ENCODE peak calls at places on chromosomes 4 and X, in seven cellular contexts. T is fibroblast of the aortic adventitia, R is endothelial cell, L is fibroblast of mammary gland, Y is RWPE2, J is AG09309, C is omental fat pad. A is an unnamed sample.

GRCh38 chrX:75781618-75782017 is 3.4 kb downstream of the MAGEE2 start:
- DNase-seq in T (no peak), R (no peak), L (no peak), Y (no peak), J (no peak), C (no peak), A (no peak)

GRCh38 chr4:87316961-87317360 is 5.7 kb downstream of the HSD17B13 start:
- DNase-seq in T (no peak), R (no peak), L (peak), Y (no peak), J (no peak), C (no peak), A (no peak)

GRCh38 chr4:109878355-109878754 is 30.4 kb downstream of the LRIT3 start:
- DNase-seq in T (no peak), R (no peak), L (no peak), Y (no peak), J (no peak), C (no peak), A (no peak)

GRCh38 chrX:103688949-103689348 is 2.5 kb upstream of the MORF4L2 start:
- DNase-seq in T (peak), R (no peak), L (peak), Y (no peak), J (no peak), C (no peak), A (no peak)

GRCh38 chrX:119063428-119063827 is 9.4 kb upstream of the CT47C1 start:
- DNase-seq in T (no peak), R (no peak), L (no peak), Y (no peak), J (no peak), C (no peak), A (no peak)

GRCh38 chrX:40552768-40553167 is 28.0 kb upstream of the ATP6AP2 start:
- DNase-seq in T (no peak), R (no peak), L (peak), Y (no peak), J (no peak), C (no peak), A (no peak)

GRCh38 chr4:182103614-182104319 is 139.4 kb upstream of the TENM3 start:
- DNase-seq in T (no peak), R (no peak), L (no peak), Y (no peak), J (no peak), C (no peak), A (no peak)

GRCh38 chr4:41268721-41269517 is 12.2 kb downstream of the UCHL1 start:
- DNase-seq in T (no peak), R (no peak), L (no peak), Y (no peak), J (no peak), C (no peak), A (no peak)

GRCh38 chr4:126627255-126627654 is 1005.5 kb upstream of the INTU start:
- DNase-seq in T (peak), R (peak), L (peak), Y (no peak), J (no peak), C (no peak), A (no peak)

GRCh38 chrX:53716328-53717088 is 30.0 kb upstream of the HUWE1 start:
- DNase-seq in T (peak), R (no peak), L (peak), Y (no peak), J (no peak), C (no peak), A (no peak)

GRCh38 chr4:126888968-126889367 is 743.8 kb upstream of the INTU start:
- DNase-seq in T (peak), R (no peak), L (peak), Y (no peak), J (peak), C (no peak), A (no peak)

GRCh38 chr4:56630876-56631666 is 50.0 kb downstream of the HOPX start:
- DNase-seq in T (peak), R (no peak), L (peak), Y (no peak), J (peak), C (no peak), A (no peak)

GRCh38 chr4:89056953-89057398 is at the start of gene FAM13A:
- DNase-seq in T (peak), R (peak), L (peak), Y (peak), J (peak), C (peak), A (no peak)

GRCh38 chr4:138269175-138269574 is 27.0 kb upstream of the SLC7A11 start:
- DNase-seq in T (peak), R (no peak), L (no peak), Y (no peak), J (no peak), C (no peak), A (no peak)

GRCh38 chr4:185405296-185405999 is 8.8 kb downstream of the ANKRD37 start:
- DNase-seq in T (no peak), R (no peak), L (no peak), Y (no peak), J (no peak), C (no peak), A (no peak)

GRCh38 chrX:50075630-50076349 is 125.0 kb downstream of the AKAP4 start:
- DNase-seq in T (no peak), R (no peak), L (no peak), Y (no peak), J (no peak), C (no peak), A (no peak)

GRCh38 chr4:58564695-58565094 is 1454.5 kb upstream of the IGFBP7 start:
- DNase-seq in T (no peak), R (no peak), L (no peak), Y (no peak), J (no peak), C (no peak), A (no peak)

GRCh38 chr4:3343358-3343757 is 50.5 kb downstream of the RGS12 start:
- DNase-seq in T (no peak), R (no peak), L (no peak), Y (no peak), J (no peak), C (no peak), A (no peak)

GRCh38 chr4:167290684-167291083 is 56.4 kb upstream of the SPOCK3 start:
- DNase-seq in T (peak), R (no peak), L (peak), Y (no peak), J (no peak), C (no peak), A (no peak)

GRCh38 chr4:168589154-168589553 is 92.3 kb downstream of the PALLD start:
- DNase-seq in T (peak), R (no peak), L (peak), Y (peak), J (no peak), C (no peak), A (no peak)

GRCh38 chr4:176193898-176194297 is 1.5 kb downstream of the SPATA4 start:
- DNase-seq in T (peak), R (no peak), L (peak), Y (no peak), J (peak), C (no peak), A (no peak)

GRCh38 chr4:176188654-176189053 is 6.7 kb downstream of the SPATA4 start:
- DNase-seq in T (no peak), R (no peak), L (no peak), Y (no peak), J (no peak), C (no peak), A (no peak)

GRCh38 chr4:176193126-176193525 is 2.3 kb downstream of the SPATA4 start:
- DNase-seq in T (peak), R (no peak), L (peak), Y (no peak), J (no peak), C (no peak), A (no peak)

GRCh38 chr4:176189891-176190795 is 5.2 kb downstream of the SPATA4 start:
- DNase-seq in T (peak), R (no peak), L (no peak), Y (no peak), J (no peak), C (no peak), A (no peak)

GRCh38 chr4:176191974-176192373 is 3.4 kb downstream of the SPATA4 start:
- DNase-seq in T (peak), R (no peak), L (peak), Y (no peak), J (no peak), C (no peak), A (no peak)
- TF ChIP-seq CTCF in T (no peak), R (no peak), L (no peak), Y (no peak), J (no peak), C (no peak), A (peak)

DNA sequence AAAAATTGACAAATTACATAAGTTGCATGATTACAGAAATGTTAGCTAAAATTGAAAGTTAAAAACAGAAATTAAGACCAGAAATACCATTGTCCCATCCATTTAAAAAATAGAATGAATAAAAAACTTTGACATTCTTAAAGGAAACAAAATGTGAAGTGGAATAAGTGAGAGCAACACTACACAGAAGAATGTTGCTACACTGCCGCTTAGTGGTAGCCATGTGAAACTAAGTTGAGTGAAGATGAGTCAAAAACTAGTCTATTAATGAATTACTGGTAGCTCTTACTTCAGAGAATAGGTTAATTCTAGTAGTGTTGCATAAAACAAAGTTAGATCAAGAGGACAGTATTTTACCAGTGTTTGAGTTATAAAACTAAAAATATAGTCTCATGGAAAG is 571.0 kb upstream of the KLHL4 start:
- DNase-seq in T (peak), R (peak), L (peak), Y (no peak), J (no peak), C (no peak), A (no peak)
- TF ChIP-seq CTCF in T (peak), R (peak), L (peak), Y (peak), J (peak), C (no peak), A (peak)

GRCh38 chr4:113331811-113332210 is 282.4 kb downstream of the ANK2 start:
- DNase-seq in T (no peak), R (no peak), L (no peak), Y (no peak), J (no peak), C (no peak), A (no peak)

GRCh38 chr4:113325876-113326615 is 276.6 kb downstream of the ANK2 start:
- DNase-seq in T (no peak), R (no peak), L (peak), Y (no peak), J (no peak), C (no peak), A (no peak)

GRCh38 chr4:113327513-113327912 is 278.1 kb downstream of the ANK2 start:
- DNase-seq in T (peak), R (no peak), L (peak), Y (no peak), J (no peak), C (no peak), A (no peak)

GRCh38 chr4:113330200-113330599 is 280.7 kb downstream of the ANK2 start:
- DNase-seq in T (no peak), R (no peak), L (no peak), Y (no peak), J (no peak), C (no peak), A (no peak)

GRCh38 chr4:113328514-113328913 is 279.1 kb downstream of the ANK2 start:
- DNase-seq in T (no peak), R (peak), L (no peak), Y (no peak), J (no peak), C (no peak), A (no peak)
- TF ChIP-seq CTCF in T (peak), R (peak), L (peak), Y (peak), J (peak), C (no peak), A (peak)

GRCh38 chr4:30720656-30721352 is 635 bp downstream of the PCDH7 start:
- DNase-seq in T (peak), R (peak), L (peak), Y (peak), J (no peak), C (no peak), A (peak)

GRCh38 chr4:30718889-30719252 is 1.3 kb upstream of the PCDH7 start:
- DNase-seq in T (peak), R (peak), L (peak), Y (no peak), J (no peak), C (no peak), A (no peak)

GRCh38 chr4:30720021-30720655 is at the start of gene PCDH7:
- DNase-seq in T (peak), R (peak), L (peak), Y (no peak), J (no peak), C (no peak), A (no peak)

GRCh38 chr4:30718021-30718888 is 1.9 kb upstream of the PCDH7 start:
- DNase-seq in T (peak), R (peak), L (peak), Y (peak), J (no peak), C (no peak), A (peak)

GRCh38 chr4:30719363-30720020 is 677 bp upstream of the PCDH7 start:
- DNase-seq in T (peak), R (peak), L (peak), Y (peak), J (no peak), C (no peak), A (peak)
- TF ChIP-seq CTCF in T (no peak), R (no peak), L (no peak), Y (no peak), J (no peak), C (no peak), A (no peak)

DNA sequence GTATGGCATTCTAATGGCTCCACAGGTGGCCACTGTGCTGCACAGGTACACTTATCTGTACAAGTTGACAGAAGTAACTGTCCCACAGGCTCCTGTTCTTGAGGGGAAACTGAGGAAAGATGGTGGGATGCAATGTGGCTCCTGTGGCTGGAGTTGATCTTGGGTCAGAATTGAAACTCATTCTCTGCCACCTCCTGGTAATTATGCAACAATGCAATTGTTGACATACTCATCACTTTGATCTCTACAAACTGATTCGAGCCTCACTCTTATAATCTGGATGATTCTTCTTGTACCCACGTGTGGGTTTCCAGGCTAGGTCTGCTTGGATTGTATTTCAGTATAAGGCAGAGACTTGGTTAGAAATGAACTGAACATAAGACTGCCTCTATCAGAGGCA is 148.8 kb downstream of the CCNG2 start:
- DNase-seq in T (no peak), R (no peak), L (no peak), Y (no peak), J (no peak), C (no peak), A (no peak)
- TF ChIP-seq CTCF in T (no peak), R (no peak), L (no peak), Y (no peak), J (no peak), C (no peak), A (no peak)

GRCh38 chrX:154751669-154752271 is 893 bp upstream of the GAB3 start:
- DNase-seq in T (no peak), R (no peak), L (no peak), Y (no peak), J (no peak), C (no peak), A (no peak)

GRCh38 chrX:154748712-154749339 is 2.1 kb downstream of the GAB3 start:
- DNase-seq in T (peak), R (peak), L (peak), Y (no peak), J (no peak), C (no peak), A (no peak)

GRCh38 chrX:154751121-154751668 is 318 bp upstream of the GAB3 start:
- DNase-seq in T (no peak), R (no peak), L (no peak), Y (no peak), J (no peak), C (no peak), A (no peak)

GRCh38 chrX:154750301-154751120 is at the start of gene GAB3:
- DNase-seq in T (peak), R (peak), L (no peak), Y (no peak), J (no peak), C (no peak), A (no peak)

DNA sequence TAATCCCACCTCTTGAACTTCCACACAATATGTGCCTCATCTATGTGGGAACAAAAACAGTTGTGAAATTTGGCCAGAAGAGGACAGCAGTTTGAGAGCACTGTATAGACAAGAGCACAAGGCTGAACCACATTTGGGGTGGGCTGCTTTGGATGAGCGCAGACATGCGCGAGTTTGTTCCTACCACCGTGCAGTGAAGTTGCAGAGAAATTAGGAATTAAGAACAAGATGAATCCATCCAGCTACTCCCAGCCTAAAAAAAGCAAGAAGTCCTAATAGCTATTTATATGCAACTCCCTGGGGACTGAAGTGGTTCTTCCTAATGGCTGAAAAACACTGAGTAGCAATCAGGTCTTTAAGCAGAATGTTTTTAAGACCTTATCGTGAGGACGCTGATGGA is 1.0 kb downstream of the GAB3 start:
- DNase-seq in T (peak), R (no peak), L (no peak), Y (no peak), J (no peak), C (no peak), A (no peak)
- TF ChIP-seq CTCF in T (no peak), R (no peak), L (no peak), Y (no peak), J (no peak), C (no peak), A (no peak)

DNA sequence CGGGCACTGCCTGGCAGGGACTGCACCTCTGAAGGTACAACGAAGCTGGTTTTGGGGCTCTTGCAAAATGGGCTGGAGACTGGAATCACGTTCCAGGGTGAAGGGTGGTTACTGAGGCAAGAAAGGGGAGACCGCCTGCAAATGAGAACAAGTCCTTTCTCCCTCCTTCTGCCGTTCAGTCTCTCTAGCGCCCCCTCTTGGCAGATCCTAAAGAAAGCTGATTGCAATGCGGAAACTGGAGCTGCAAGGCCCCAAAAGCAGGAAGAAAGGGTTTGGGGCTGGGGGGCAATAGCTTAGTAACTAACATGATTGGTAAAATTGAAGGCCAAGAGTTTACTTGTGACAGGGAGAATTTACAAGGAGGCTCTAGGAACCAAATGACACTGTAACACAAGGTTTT is 222.6 kb upstream of the HAND2 start:
- DNase-seq in T (peak), R (peak), L (peak), Y (no peak), J (no peak), C (no peak), A (no peak)
- TF ChIP-seq CTCF in T (peak), R (peak), L (peak), Y (peak), J (peak), C (no peak), A (peak)

GRCh38 chr4:153346563-153346962 is 2.1 kb downstream of the MND1 start:
- DNase-seq in T (peak), R (no peak), L (no peak), Y (no peak), J (no peak), C (no peak), A (no peak)
- TF ChIP-seq CTCF in T (peak), R (no peak), L (no peak), Y (no peak), J (no peak), C (no peak), A (peak)

DNA sequence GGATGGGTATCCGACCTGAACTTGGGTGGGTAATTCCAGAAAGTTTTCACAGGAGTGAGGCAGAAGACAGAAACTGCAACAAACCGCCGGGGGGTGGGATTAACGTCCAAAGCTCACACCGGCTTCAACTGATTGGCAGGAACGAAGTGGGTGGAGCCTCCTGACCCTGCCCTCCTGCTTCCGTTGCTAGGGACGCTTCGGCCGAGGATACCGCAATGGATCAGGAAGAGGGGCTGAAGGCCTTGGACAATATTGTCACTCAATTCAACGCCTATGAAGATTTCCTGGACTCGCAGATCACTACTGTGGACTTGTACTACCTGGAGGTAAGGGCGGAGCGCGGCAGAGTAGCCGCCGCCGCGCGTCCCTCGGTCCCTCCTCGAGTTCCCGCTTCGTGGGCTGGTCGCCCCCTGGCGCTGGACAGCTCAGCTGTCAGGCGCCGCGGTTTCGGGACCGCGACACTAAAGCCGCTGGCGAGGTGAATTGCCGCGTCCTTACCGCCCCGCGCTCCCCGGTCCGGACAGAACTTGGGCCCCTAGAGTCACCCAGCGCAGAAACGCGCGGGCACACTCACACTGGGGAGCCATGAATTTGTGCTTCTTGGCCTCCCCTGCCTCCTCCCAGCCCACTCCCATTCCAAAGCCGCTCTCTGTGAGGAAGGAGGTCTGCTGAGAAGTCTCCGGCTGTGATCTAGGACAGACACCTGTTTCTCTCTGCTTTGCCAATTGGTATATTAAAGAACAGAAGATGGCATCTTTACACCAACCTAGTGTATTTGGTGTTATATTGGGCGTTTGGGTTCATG is at the start of gene CFAP299:
- DNase-seq in T (peak), R (peak), L (peak), Y (peak), J (peak), C (peak), A (no peak)
- TF ChIP-seq CTCF in T (peak), R (peak), L (peak), Y (peak), J (peak), C (no peak), A (peak)